ENCODE peak calls at places on chromosomes 5 and 9, in five cellular contexts. One of them, this sample, is unnamed.

GRCh38 chr9:133454943-133455673 is 4.7 kb upstream of the CACFD1 start:
- DNase-seq in ovary: no peak
- DNase-seq in neural progenitor cell: no peak
- DNase-seq in AG04450: no peak
- DNase-seq in H9: no peak
- DNase-seq in this sample: no peak

GRCh38 chr9:107751522-107752235 is 262.1 kb upstream of the KLF4 start:
- DNase-seq in ovary: peak; percentile 28
- DNase-seq in neural progenitor cell: no peak
- DNase-seq in AG04450: no peak
- DNase-seq in H9: no peak
- DNase-seq in this sample: no peak

GRCh38 chr9:13705913-13706312 is 426.4 kb upstream of the MPDZ start:
- DNase-seq in ovary: peak; percentile 38
- DNase-seq in neural progenitor cell: peak; percentile 15
- DNase-seq in AG04450: no peak
- DNase-seq in H9: no peak
- DNase-seq in this sample: no peak

GRCh38 chr5:95417971-95418370 is 26.8 kb downstream of the FAM81B start:
- DNase-seq in ovary: no peak
- DNase-seq in neural progenitor cell: no peak
- DNase-seq in AG04450: no peak
- DNase-seq in H9: no peak
- DNase-seq in this sample: peak; percentile 34

GRCh38 chr5:1751026-1751863 is 48.4 kb downstream of the MRPL36 start:
- DNase-seq in ovary: peak; percentile 6
- DNase-seq in neural progenitor cell: no peak
- DNase-seq in AG04450: no peak
- DNase-seq in H9: peak; percentile 31
- DNase-seq in this sample: no peak

GRCh38 chr9:89579741-89580395 is 24.9 kb upstream of the GADD45G start:
- DNase-seq in ovary: no peak
- DNase-seq in neural progenitor cell: no peak
- DNase-seq in AG04450: no peak
- DNase-seq in H9: no peak
- DNase-seq in this sample: no peak

GRCh38 chr5:128081111-128081865 is 2.3 kb upstream of the SLC12A2 start:
- DNase-seq in ovary: no peak
- DNase-seq in neural progenitor cell: peak; percentile 6
- DNase-seq in AG04450: no peak
- DNase-seq in H9: no peak
- DNase-seq in this sample: no peak

GRCh38 chr9:69532359-69532758 is 139.8 kb downstream of the APBA1 start:
- DNase-seq in ovary: no peak
- DNase-seq in neural progenitor cell: peak; percentile 34
- DNase-seq in AG04450: no peak
- DNase-seq in H9: no peak
- DNase-seq in this sample: no peak

GRCh38 chr9:38233796-38234355 is 158.6 kb upstream of the ALDH1B1 start:
- DNase-seq in ovary: no peak
- DNase-seq in neural progenitor cell: no peak
- DNase-seq in AG04450: no peak
- DNase-seq in H9: no peak
- DNase-seq in this sample: no peak

GRCh38 chr9:91843093-91843492 is 106.9 kb downstream of the ROR2 start:
- DNase-seq in ovary: peak; percentile 11
- DNase-seq in neural progenitor cell: no peak
- DNase-seq in AG04450: no peak
- DNase-seq in H9: no peak
- DNase-seq in this sample: no peak

GRCh38 chr5:171207256-171207866 is 101.7 kb upstream of the TLX3 start:
- DNase-seq in ovary: no peak
- DNase-seq in neural progenitor cell: peak; percentile 61
- DNase-seq in AG04450: peak; percentile 6
- DNase-seq in H9: no peak
- DNase-seq in this sample: no peak

GRCh38 chr9:133112361-133113026 is 8.5 kb downstream of the RALGDS start:
- DNase-seq in ovary: no peak
- DNase-seq in neural progenitor cell: no peak
- DNase-seq in AG04450: no peak
- DNase-seq in H9: no peak
- DNase-seq in this sample: no peak

GRCh38 chr9:117073539-117074336 is 341.1 kb downstream of the ASTN2 start:
- DNase-seq in ovary: no peak
- DNase-seq in neural progenitor cell: peak; percentile 75
- DNase-seq in AG04450: no peak
- DNase-seq in H9: peak; percentile 67
- DNase-seq in this sample: no peak

GRCh38 chr9:109253637-109254284 is 67.1 kb downstream of the EPB41L4B start:
- DNase-seq in ovary: no peak
- DNase-seq in neural progenitor cell: no peak
- DNase-seq in AG04450: no peak
- DNase-seq in H9: no peak
- DNase-seq in this sample: peak; percentile 72

GRCh38 chr9:128203842-128204551 is 818 bp downstream of the DNM1 start:
- DNase-seq in ovary: no peak
- DNase-seq in neural progenitor cell: peak; percentile 80
- DNase-seq in AG04450: no peak
- DNase-seq in H9: peak; percentile 61
- DNase-seq in this sample: no peak

GRCh38 chr5:172533399-172534228 is 79.3 kb upstream of the SH3PXD2B start:
- DNase-seq in ovary: no peak
- DNase-seq in neural progenitor cell: no peak
- DNase-seq in AG04450: no peak
- DNase-seq in H9: peak; percentile 14
- DNase-seq in this sample: no peak

GRCh38 chr5:126594077-126594476 is 942 bp downstream of the ALDH7A1 start:
- DNase-seq in ovary: no peak
- DNase-seq in neural progenitor cell: peak; percentile 29
- DNase-seq in AG04450: no peak
- DNase-seq in H9: no peak
- DNase-seq in this sample: peak; percentile 46

GRCh38 chr5:16679863-16680262 is 63.1 kb upstream of the RETREG1 start:
- DNase-seq in ovary: no peak
- DNase-seq in neural progenitor cell: peak; percentile 35
- DNase-seq in AG04450: no peak
- DNase-seq in H9: peak; percentile 55
- DNase-seq in this sample: no peak

GRCh38 chr5:991472-992267 is 16.9 kb upstream of the NKD2 start:
- DNase-seq in ovary: peak; percentile 22
- DNase-seq in neural progenitor cell: no peak
- DNase-seq in AG04450: no peak
- DNase-seq in H9: no peak
- DNase-seq in this sample: no peak

GRCh38 chr5:178068293-178068692 is 45.0 kb upstream of the N4BP3 start:
- DNase-seq in ovary: no peak
- DNase-seq in neural progenitor cell: peak; percentile 13
- DNase-seq in AG04450: no peak
- DNase-seq in H9: no peak
- DNase-seq in this sample: no peak

GRCh38 chr5:141362719-141363118 is 1.2 kb upstream of the PCDHGA5 start:
- DNase-seq in ovary: no peak
- DNase-seq in neural progenitor cell: no peak
- DNase-seq in AG04450: no peak
- DNase-seq in H9: no peak
- DNase-seq in this sample: no peak

GRCh38 chr5:31197183-31197582 is 3.7 kb downstream of the CDH6 start:
- DNase-seq in ovary: no peak
- DNase-seq in neural progenitor cell: no peak
- DNase-seq in AG04450: peak; percentile 65
- DNase-seq in H9: no peak
- DNase-seq in this sample: no peak

GRCh38 chr5:101364469-101364868 is 461.4 kb upstream of the ST8SIA4 start:
- DNase-seq in ovary: no peak
- DNase-seq in neural progenitor cell: no peak
- DNase-seq in AG04450: no peak
- DNase-seq in H9: no peak
- DNase-seq in this sample: no peak

GRCh38 chr9:114745108-114745848 is 60.6 kb downstream of the TNFSF15 start:
- DNase-seq in ovary: no peak
- DNase-seq in neural progenitor cell: no peak
- DNase-seq in AG04450: no peak
- DNase-seq in H9: no peak
- DNase-seq in this sample: no peak

GRCh38 chr5:68872088-68872842 is 221.5 kb upstream of the SLC30A5 start:
- DNase-seq in ovary: no peak
- DNase-seq in neural progenitor cell: peak; percentile 78
- DNase-seq in AG04450: no peak
- DNase-seq in H9: no peak
- DNase-seq in this sample: no peak

GRCh38 chr9:70285246-70285645 is 26.5 kb downstream of the SMC5 start:
- DNase-seq in ovary: peak; percentile 73
- DNase-seq in neural progenitor cell: no peak
- DNase-seq in AG04450: peak; percentile 49
- DNase-seq in H9: no peak
- DNase-seq in this sample: no peak

GRCh38 chr5:11483630-11484029 is 420.6 kb downstream of the CTNND2 start:
- DNase-seq in ovary: no peak
- DNase-seq in neural progenitor cell: no peak
- DNase-seq in AG04450: no peak
- DNase-seq in H9: no peak
- DNase-seq in this sample: no peak

GRCh38 chr9:3181049-3181953 is 337.4 kb upstream of the PUM3 start:
- DNase-seq in ovary: no peak
- DNase-seq in neural progenitor cell: peak; percentile 83
- DNase-seq in AG04450: no peak
- DNase-seq in H9: peak; percentile 86
- DNase-seq in this sample: peak; percentile 39

GRCh38 chr5:36744041-36744677 is 132.4 kb upstream of the NIPBL start:
- DNase-seq in ovary: no peak
- DNase-seq in neural progenitor cell: no peak
- DNase-seq in AG04450: no peak
- DNase-seq in H9: no peak
- DNase-seq in this sample: no peak

GRCh38 chr9:518540-518939 is 303.9 kb downstream of the DOCK8 start:
- DNase-seq in ovary: no peak
- DNase-seq in neural progenitor cell: no peak
- DNase-seq in AG04450: no peak
- DNase-seq in H9: no peak
- DNase-seq in this sample: no peak

GRCh38 chr5:155767480-155767879 is 559.5 kb upstream of the SGCD start:
- DNase-seq in ovary: no peak
- DNase-seq in neural progenitor cell: no peak
- DNase-seq in AG04450: no peak
- DNase-seq in H9: no peak
- DNase-seq in this sample: no peak

GRCh38 chr5:2185646-2186471 is 303.1 kb upstream of the IRX4 start:
- DNase-seq in ovary: no peak
- DNase-seq in neural progenitor cell: no peak
- DNase-seq in AG04450: no peak
- DNase-seq in H9: no peak
- DNase-seq in this sample: no peak

GRCh38 chr9:13718086-13718485 is 438.6 kb upstream of the MPDZ start:
- DNase-seq in ovary: no peak
- DNase-seq in neural progenitor cell: no peak
- DNase-seq in AG04450: no peak
- DNase-seq in H9: no peak
- DNase-seq in this sample: no peak

GRCh38 chr5:165996484-165996883 is 2295.0 kb upstream of the WWC1 start:
- DNase-seq in ovary: no peak
- DNase-seq in neural progenitor cell: peak; percentile 12
- DNase-seq in AG04450: no peak
- DNase-seq in H9: peak; percentile 26
- DNase-seq in this sample: no peak

GRCh38 chr5:109688647-109688998 is 1.1 kb upstream of the MAN2A1 start:
- DNase-seq in ovary: no peak
- DNase-seq in neural progenitor cell: peak; percentile 51
- DNase-seq in AG04450: no peak
- DNase-seq in H9: no peak
- DNase-seq in this sample: no peak

GRCh38 chr5:144122081-144122480 is 48.4 kb downstream of the YIPF5 start:
- DNase-seq in ovary: no peak
- DNase-seq in neural progenitor cell: no peak
- DNase-seq in AG04450: no peak
- DNase-seq in H9: no peak
- DNase-seq in this sample: no peak

GRCh38 chr9:131658753-131659129 is 81.1 kb downstream of the RAPGEF1 start:
- DNase-seq in ovary: no peak
- DNase-seq in neural progenitor cell: no peak
- DNase-seq in AG04450: no peak
- DNase-seq in H9: no peak
- DNase-seq in this sample: no peak

GRCh38 chr9:131657456-131657855 is 82.4 kb downstream of the RAPGEF1 start:
- DNase-seq in ovary: no peak
- DNase-seq in neural progenitor cell: no peak
- DNase-seq in AG04450: no peak
- DNase-seq in H9: no peak
- DNase-seq in this sample: no peak

GRCh38 chr9:131656356-131657030 is 83.4 kb downstream of the RAPGEF1 start:
- DNase-seq in ovary: no peak
- DNase-seq in neural progenitor cell: no peak
- DNase-seq in AG04450: no peak
- DNase-seq in H9: no peak
- DNase-seq in this sample: no peak

GRCh38 chr9:131657031-131657377 is 82.9 kb downstream of the RAPGEF1 start:
- DNase-seq in ovary: no peak
- DNase-seq in neural progenitor cell: no peak
- DNase-seq in AG04450: no peak
- DNase-seq in H9: no peak
- DNase-seq in this sample: no peak

GRCh38 chr9:131657890-131658752 is 81.8 kb downstream of the RAPGEF1 start:
- DNase-seq in ovary: no peak
- DNase-seq in neural progenitor cell: no peak
- DNase-seq in AG04450: peak; percentile 76
- DNase-seq in H9: no peak
- DNase-seq in this sample: peak; percentile 72
- H3K27ac ChIP-seq in ovary: peak overlapping the region; percentile 3
- H3K27ac ChIP-seq in neural progenitor cell: no peak overlapping the region
- H3K27ac ChIP-seq in AG04450: peak overlapping the region; percentile 94
- H3K27ac ChIP-seq in H9: no peak overlapping the region
- H3K27ac ChIP-seq in this sample: peak overlapping the region; percentile 76

GRCh38 chr5:61330341-61330878 is 1.6 kb upstream of the ZSWIM6 start:
- DNase-seq in ovary: peak; percentile 35
- DNase-seq in neural progenitor cell: peak; percentile 77
- DNase-seq in AG04450: no peak
- DNase-seq in H9: peak; percentile 55
- DNase-seq in this sample: no peak
- H3K27ac ChIP-seq in ovary: peak overlapping the region; percentile 93
- H3K27ac ChIP-seq in neural progenitor cell: no peak overlapping the region
- H3K27ac ChIP-seq in AG04450: peak overlapping the region; percentile 81
- H3K27ac ChIP-seq in H9: no peak overlapping the region
- H3K27ac ChIP-seq in this sample: peak overlapping the region; percentile 75

GRCh38 chr5:159912033-159912800 is 4.1 kb upstream of the ADRA1B start:
- DNase-seq in ovary: no peak
- DNase-seq in neural progenitor cell: no peak
- DNase-seq in AG04450: no peak
- DNase-seq in H9: no peak
- DNase-seq in this sample: no peak
- H3K27ac ChIP-seq in ovary: no peak overlapping the region
- H3K27ac ChIP-seq in neural progenitor cell: no peak overlapping the region
- H3K27ac ChIP-seq in AG04450: peak overlapping the region; percentile 25
- H3K27ac ChIP-seq in H9: no peak overlapping the region
- H3K27ac ChIP-seq in this sample: peak overlapping the region; percentile 34

GRCh38 chr5:134590992-134591659 is 41.5 kb downstream of the SAR1B start:
- DNase-seq in ovary: no peak
- DNase-seq in neural progenitor cell: no peak
- DNase-seq in AG04450: no peak
- DNase-seq in H9: no peak
- DNase-seq in this sample: peak; percentile 46
- H3K27ac ChIP-seq in ovary: no peak overlapping the region
- H3K27ac ChIP-seq in neural progenitor cell: no peak overlapping the region
- H3K27ac ChIP-seq in AG04450: no peak overlapping the region
- H3K27ac ChIP-seq in H9: no peak overlapping the region
- H3K27ac ChIP-seq in this sample: peak overlapping the region; percentile 17

GRCh38 chr5:6732634-6733410 is 19.6 kb downstream of the TENT4A start:
- DNase-seq in ovary: no peak
- DNase-seq in neural progenitor cell: no peak
- DNase-seq in AG04450: no peak
- DNase-seq in H9: no peak
- DNase-seq in this sample: peak; percentile 29
- H3K27ac ChIP-seq in ovary: no peak overlapping the region
- H3K27ac ChIP-seq in neural progenitor cell: no peak overlapping the region
- H3K27ac ChIP-seq in AG04450: peak overlapping the region; percentile 97
- H3K27ac ChIP-seq in H9: no peak overlapping the region
- H3K27ac ChIP-seq in this sample: peak overlapping the region; percentile 70